ENCODE peak calls at places on chromosomes 13 and 19, in five cellular contexts. One of them, this sample, is unnamed.

GRCh38 chr19:23557381-23557780 is 129.6 kb downstream of the ZNF675 start:
- DNase-seq in neural progenitor cell: no peak
- DNase-seq in mesenchymal stem cell: no peak
- DNase-seq in AG04450: no peak
- DNase-seq in testis: no peak
- DNase-seq in this sample: no peak

GRCh38 chr13:78487707-78488106 is 115.6 kb downstream of the POU4F1 start:
- DNase-seq in AG04450: no peak
- DNase-seq in neural progenitor cell: no peak
- DNase-seq in testis: no peak
- DNase-seq in mesenchymal stem cell: no peak
- DNase-seq in this sample: no peak

GRCh38 chr19:18468517-18468916 is 30.6 kb upstream of the ISYNA1 start:
- DNase-seq in testis: no peak
- DNase-seq in neural progenitor cell: no peak
- DNase-seq in mesenchymal stem cell: no peak
- DNase-seq in AG04450: no peak
- DNase-seq in this sample: no peak

GRCh38 chr13:80273717-80274116 is 67.2 kb downstream of the SPRY2 start:
- DNase-seq in mesenchymal stem cell: no peak
- DNase-seq in neural progenitor cell: no peak
- DNase-seq in testis: no peak
- DNase-seq in AG04450: no peak
- DNase-seq in this sample: no peak

GRCh38 chr13:97141564-97142005 is 80.5 kb upstream of the MBNL2 start:
- DNase-seq in mesenchymal stem cell: peak; percentile 95
- DNase-seq in neural progenitor cell: peak; percentile 26
- DNase-seq in testis: peak; percentile 63
- DNase-seq in AG04450: peak; percentile 71
- DNase-seq in this sample: no peak

GRCh38 chr19:1017906-1018305 is 3.0 kb downstream of the TMEM259 start:
- DNase-seq in neural progenitor cell: no peak
- DNase-seq in testis: no peak
- DNase-seq in mesenchymal stem cell: no peak
- DNase-seq in AG04450: no peak
- DNase-seq in this sample: no peak

GRCh38 chr13:39232401-39232980 is 194.2 kb downstream of the NHLRC3 start:
- DNase-seq in AG04450: no peak
- DNase-seq in mesenchymal stem cell: no peak
- DNase-seq in neural progenitor cell: no peak
- DNase-seq in testis: no peak
- DNase-seq in this sample: no peak

GRCh38 chr19:46951236-46951986 is 68.2 kb upstream of the NPAS1 start:
- DNase-seq in testis: no peak
- DNase-seq in mesenchymal stem cell: no peak
- DNase-seq in AG04450: no peak
- DNase-seq in neural progenitor cell: no peak
- DNase-seq in this sample: no peak

GRCh38 chr19:54473983-54474382 is 887 bp upstream of the CDC42EP5 start:
- DNase-seq in testis: no peak
- DNase-seq in neural progenitor cell: no peak
- DNase-seq in mesenchymal stem cell: no peak
- DNase-seq in AG04450: no peak
- DNase-seq in this sample: no peak

GRCh38 chr19:13163609-13164364 is 13.6 kb downstream of the IER2 start:
- DNase-seq in testis: peak; percentile 61
- DNase-seq in AG04450: peak; percentile 67
- DNase-seq in neural progenitor cell: peak; percentile 94
- DNase-seq in mesenchymal stem cell: peak; percentile 96
- DNase-seq in this sample: no peak

GRCh38 chr19:20365146-20365545 is 198.1 kb downstream of the ZNF486 start:
- DNase-seq in neural progenitor cell: no peak
- DNase-seq in testis: no peak
- DNase-seq in mesenchymal stem cell: no peak
- DNase-seq in AG04450: no peak
- DNase-seq in this sample: no peak

GRCh38 chr19:48258350-48258749 is 2.6 kb upstream of the CARD8 start:
- DNase-seq in testis: no peak
- DNase-seq in AG04450: no peak
- DNase-seq in neural progenitor cell: no peak
- DNase-seq in mesenchymal stem cell: peak; percentile 59
- DNase-seq in this sample: no peak

GRCh38 chr19:50969413-50969760 is at the start of gene KLK6:
- DNase-seq in AG04450: no peak
- DNase-seq in testis: no peak
- DNase-seq in neural progenitor cell: no peak
- DNase-seq in mesenchymal stem cell: no peak
- DNase-seq in this sample: no peak

GRCh38 chr13:41075034-41075433 is 13.7 kb downstream of the WBP4 start:
- DNase-seq in mesenchymal stem cell: peak; percentile 52
- DNase-seq in AG04450: no peak
- DNase-seq in neural progenitor cell: peak; percentile 46
- DNase-seq in testis: no peak
- DNase-seq in this sample: no peak

GRCh38 chr13:42574435-42575311 is 721 bp downstream of the TNFSF11 start:
- DNase-seq in mesenchymal stem cell: peak; percentile 14
- DNase-seq in testis: no peak
- DNase-seq in neural progenitor cell: peak; percentile 18
- DNase-seq in AG04450: no peak
- DNase-seq in this sample: no peak

GRCh38 chr13:31172001-31172400 is 10.3 kb upstream of the HSPH1 start:
- DNase-seq in testis: no peak
- DNase-seq in AG04450: no peak
- DNase-seq in mesenchymal stem cell: peak; percentile 28
- DNase-seq in neural progenitor cell: no peak
- DNase-seq in this sample: no peak

GRCh38 chr19:10753305-10753704 is 35.4 kb downstream of the DNM2 start:
- DNase-seq in mesenchymal stem cell: no peak
- DNase-seq in AG04450: no peak
- DNase-seq in testis: no peak
- DNase-seq in neural progenitor cell: no peak
- DNase-seq in this sample: no peak

GRCh38 chr19:5445667-5446066 is 9.6 kb upstream of the ZNRF4 start:
- DNase-seq in testis: no peak
- DNase-seq in mesenchymal stem cell: no peak
- DNase-seq in neural progenitor cell: no peak
- DNase-seq in AG04450: no peak
- DNase-seq in this sample: no peak

GRCh38 chr13:38693641-38694040 is 6.8 kb downstream of the FREM2 start:
- DNase-seq in testis: no peak
- DNase-seq in mesenchymal stem cell: no peak
- DNase-seq in AG04450: no peak
- DNase-seq in neural progenitor cell: no peak
- DNase-seq in this sample: no peak

GRCh38 chr13:78649997-78650724 is 8.8 kb downstream of the OBI1 start:
- DNase-seq in neural progenitor cell: no peak
- DNase-seq in mesenchymal stem cell: no peak
- DNase-seq in AG04450: no peak
- DNase-seq in testis: no peak
- DNase-seq in this sample: no peak

GRCh38 chr13:74052402-74052928 is 81.7 kb downstream of the KLF12 start:
- DNase-seq in AG04450: no peak
- DNase-seq in mesenchymal stem cell: no peak
- DNase-seq in testis: no peak
- DNase-seq in neural progenitor cell: no peak
- DNase-seq in this sample: no peak

GRCh38 chr19:17718988-17719711 is at the start of gene MAP1S:
- DNase-seq in testis: peak; percentile 78
- DNase-seq in neural progenitor cell: peak; percentile 96
- DNase-seq in AG04450: no peak
- DNase-seq in mesenchymal stem cell: peak; percentile 65
- DNase-seq in this sample: no peak

GRCh38 chr13:95535243-95535642 is 17.3 kb upstream of the CLDN10 start:
- DNase-seq in mesenchymal stem cell: peak; percentile 26
- DNase-seq in neural progenitor cell: no peak
- DNase-seq in testis: no peak
- DNase-seq in AG04450: no peak
- DNase-seq in this sample: no peak

GRCh38 chr19:6752257-6753177 is 13.0 kb downstream of the TRIP10 start:
- DNase-seq in mesenchymal stem cell: no peak
- DNase-seq in neural progenitor cell: peak; percentile 83
- DNase-seq in testis: no peak
- DNase-seq in AG04450: no peak
- DNase-seq in this sample: no peak

GRCh38 chr19:53671621-53672111 is 39.9 kb downstream of the DPRX start:
- DNase-seq in mesenchymal stem cell: no peak
- DNase-seq in AG04450: no peak
- DNase-seq in neural progenitor cell: no peak
- DNase-seq in testis: no peak
- DNase-seq in this sample: no peak

GRCh38 chr13:80334582-80335260 is 6.2 kb downstream of the SPRY2 start:
- DNase-seq in mesenchymal stem cell: peak; percentile 64
- DNase-seq in neural progenitor cell: no peak
- DNase-seq in testis: no peak
- DNase-seq in AG04450: no peak
- DNase-seq in this sample: no peak

GRCh38 chr19:14072535-14073231 is at the start of gene MISP3:
- DNase-seq in mesenchymal stem cell: peak; percentile 61
- DNase-seq in neural progenitor cell: peak; percentile 70
- DNase-seq in testis: peak; percentile 50
- DNase-seq in AG04450: no peak
- DNase-seq in this sample: no peak

GRCh38 chr13:32309812-32310706 is 5.1 kb downstream of the ZAR1L start:
- DNase-seq in neural progenitor cell: peak; percentile 63
- DNase-seq in mesenchymal stem cell: peak; percentile 65
- DNase-seq in AG04450: peak; percentile 41
- DNase-seq in testis: no peak
- DNase-seq in this sample: no peak

GRCh38 chr19:46634045-46634655 is 1.9 kb downstream of the GNG8 start:
- DNase-seq in mesenchymal stem cell: peak; percentile 87
- DNase-seq in testis: peak; percentile 74
- DNase-seq in neural progenitor cell: peak; percentile 95
- DNase-seq in AG04450: no peak
- DNase-seq in this sample: no peak

GRCh38 chr19:1122972-1123363 is 19.2 kb downstream of the GPX4 start:
- DNase-seq in neural progenitor cell: peak; percentile 87
- DNase-seq in AG04450: no peak
- DNase-seq in mesenchymal stem cell: peak; percentile 70
- DNase-seq in testis: peak; percentile 44
- DNase-seq in this sample: no peak

DNA sequence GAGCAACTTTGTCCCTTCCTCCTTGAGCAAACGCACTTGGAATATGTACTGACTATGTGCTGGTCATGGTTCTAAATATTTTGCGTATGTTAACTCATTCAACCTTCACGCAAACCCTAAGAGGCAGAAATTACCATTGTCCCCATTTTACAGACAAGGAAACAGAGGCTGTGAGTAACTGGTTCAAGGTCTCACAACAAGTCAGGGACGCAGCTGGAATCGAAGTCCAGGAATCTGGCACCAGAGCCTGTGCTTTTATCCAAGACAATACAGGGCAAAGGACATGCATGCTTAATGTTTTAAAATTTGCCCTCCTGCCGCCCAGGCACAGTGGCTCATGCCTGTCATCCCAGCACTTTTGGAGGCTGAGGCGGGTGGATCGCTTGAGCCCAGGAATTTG is 5.1 kb downstream of the FXYD5 start:
- DNase-seq in AG04450: no peak
- DNase-seq in neural progenitor cell: no peak
- DNase-seq in mesenchymal stem cell: no peak
- DNase-seq in testis: no peak
- DNase-seq in this sample: no peak
- H3K9me3 ChIP-seq in AG04450: peaks cover 28% of the 10 kb centered on the region
- H3K9me3 ChIP-seq in neural progenitor cell: no peaks in the 10 kb centered on the region
- H3K9me3 ChIP-seq in mesenchymal stem cell: peaks cover 30% of the 10 kb centered on the region
- H3K9me3 ChIP-seq in testis: no peaks in the 10 kb centered on the region
- H3K9me3 ChIP-seq in this sample: no peaks in the 10 kb centered on the region

GRCh38 chr13:103941506-103942148 is 875.4 kb upstream of the SLC10A2 start:
- DNase-seq in mesenchymal stem cell: peak; percentile 14
- DNase-seq in neural progenitor cell: no peak
- DNase-seq in testis: no peak
- DNase-seq in AG04450: no peak
- DNase-seq in this sample: no peak
- H3K27me3 ChIP-seq in mesenchymal stem cell: no peaks in the 10 kb centered on the region
- H3K27me3 ChIP-seq in neural progenitor cell: no peaks in the 10 kb centered on the region
- H3K27me3 ChIP-seq in testis: no peaks in the 10 kb centered on the region
- H3K27me3 ChIP-seq in AG04450: no peaks in the 10 kb centered on the region
- H3K27me3 ChIP-seq in this sample: no peaks in the 10 kb centered on the region

DNA sequence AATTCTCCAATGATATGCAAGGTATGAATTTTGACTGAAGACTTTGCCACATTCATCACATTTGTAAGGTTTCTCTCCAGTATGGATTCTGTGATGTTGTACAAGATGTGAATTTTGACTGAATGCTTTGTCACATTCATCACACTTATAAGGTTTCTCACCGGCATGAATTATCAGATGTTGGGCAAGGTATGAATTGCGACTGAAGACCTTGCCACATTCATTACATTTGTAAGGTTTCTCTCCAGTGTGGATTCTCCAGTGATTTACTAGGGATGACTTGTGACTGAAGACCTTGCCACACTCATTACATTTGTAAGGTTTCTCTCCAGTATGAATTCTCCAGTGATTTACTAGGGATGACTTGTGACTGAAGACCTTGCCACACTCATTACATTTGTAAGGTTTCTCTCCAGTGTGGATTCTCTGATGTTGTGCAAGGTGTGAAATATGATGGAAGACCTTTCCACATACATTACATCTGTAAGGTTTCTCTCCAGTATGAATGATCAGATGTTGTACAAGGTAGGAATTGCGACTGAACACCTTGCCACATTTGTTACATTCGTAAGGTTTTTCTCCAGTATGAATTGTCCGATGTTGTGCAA is 24.8 kb downstream of the ZNF83 start:
- DNase-seq in neural progenitor cell: no peak
- DNase-seq in testis: no peak
- DNase-seq in mesenchymal stem cell: no peak
- DNase-seq in AG04450: no peak
- DNase-seq in this sample: no peak
- H3K9me3 ChIP-seq in neural progenitor cell: peaks cover 6% of the 10 kb centered on the region
- H3K9me3 ChIP-seq in testis: no peaks in the 10 kb centered on the region
- H3K9me3 ChIP-seq in mesenchymal stem cell: peaks cover 83% of the 10 kb centered on the region
- H3K9me3 ChIP-seq in AG04450: peaks cover 54% of the 10 kb centered on the region
- H3K9me3 ChIP-seq in this sample: no peaks in the 10 kb centered on the region

GRCh38 chr19:30115947-30116346 is 173.9 kb downstream of the URI1 start:
- DNase-seq in mesenchymal stem cell: no peak
- DNase-seq in testis: no peak
- DNase-seq in AG04450: no peak
- DNase-seq in neural progenitor cell: no peak
- DNase-seq in this sample: no peak
- H3K27me3 ChIP-seq in mesenchymal stem cell: no peaks in the 10 kb centered on the region
- H3K27me3 ChIP-seq in testis: no peaks in the 10 kb centered on the region
- H3K27me3 ChIP-seq in AG04450: no peaks in the 10 kb centered on the region
- H3K27me3 ChIP-seq in neural progenitor cell: no peaks in the 10 kb centered on the region
- H3K27me3 ChIP-seq in this sample: no peaks in the 10 kb centered on the region